ENCODE peak calls at places on chromosomes 13 and 19, in five cellular contexts. D, B, E, J and G are unnamed samples.

GRCh38 chr19:29170554-29170953 is 42.4 kb downstream of the UQCRFS1 start:
- DNase-seq in D (no peak), B (no peak), E (no peak), J (no peak), G (no peak)

GRCh38 chr19:38148337-38148736 is 75.7 kb downstream of the DPF1 start:
- DNase-seq in D (no peak), B (no peak), E (no peak), J (no peak), G (no peak)

GRCh38 chr19:10228925-10229324 is 2.2 kb downstream of the S1PR2 start:
- DNase-seq in D (no peak), B (peak; percentile 30), E (no peak), J (no peak), G (peak; percentile 62)

GRCh38 chr19:48836089-48837017 is at the start of gene HSD17B14:
- DNase-seq in D (no peak), B (peak; percentile 69), E (no peak), J (no peak), G (peak; percentile 47)

GRCh38 chr19:51727349-51727880 is 3.6 kb upstream of the HAS1 start:
- DNase-seq in D (no peak), B (peak; percentile 41), E (no peak), J (no peak), G (no peak)

GRCh38 chr13:106637519-106637918 is 69.6 kb upstream of the ARGLU1 start:
- DNase-seq in D (no peak), B (no peak), E (no peak), J (no peak), G (no peak)

GRCh38 chr13:23500858-23501257 is 67.4 kb upstream of the SACS start:
- DNase-seq in D (no peak), B (peak; percentile 96), E (no peak), J (no peak), G (no peak)

GRCh38 chr13:54183166-54183565 is 1154.6 kb downstream of the OLFM4 start:
- DNase-seq in D (no peak), B (no peak), E (no peak), J (no peak), G (no peak)

GRCh38 chr13:22451345-22451744 is 729.4 kb upstream of the SGCG start:
- DNase-seq in D (no peak), B (no peak), E (no peak), J (no peak), G (no peak)

GRCh38 chr13:19604306-19604705 is 29.2 kb upstream of the MPHOSPH8 start:
- DNase-seq in D (no peak), B (no peak), E (no peak), J (no peak), G (no peak)

GRCh38 chr13:46146898-46147297 is 35.1 kb downstream of the LCP1 start:
- DNase-seq in D (peak; percentile 21), B (no peak), E (no peak), J (no peak), G (peak; percentile 22)
- H3K36me3 ChIP-seq in D (no peaks in the 10 kb centered on the region), B (no peaks in the 10 kb centered on the region), E (no peaks in the 10 kb centered on the region), J (no peaks in the 10 kb centered on the region), G (no peaks in the 10 kb centered on the region)

GRCh38 chr19:41726493-41726892 is 18.1 kb downstream of the CEACAM5 start:
- DNase-seq in D (no peak), B (no peak), E (no peak), J (no peak), G (no peak)
- TF ChIP-seq CTCF in D (no peak), B (no peak), E (no peak), J (no peak), G (no peak)

GRCh38 chr19:50552540-50552939 is 15.7 kb downstream of the LRRC4B start:
- DNase-seq in D (no peak), B (no peak), E (no peak), J (no peak), G (no peak)
- H3K27me3 ChIP-seq in D (no peaks in the 10 kb centered on the region), B (no peaks in the 10 kb centered on the region), E (no peaks in the 10 kb centered on the region), J (no peaks in the 10 kb centered on the region), G (peaks cover 15% of the 10 kb centered on the region)

GRCh38 chr19:46678110-46678732 is 17.2 kb upstream of the DACT3 start:
- DNase-seq in D (no peak), B (no peak), E (no peak), J (no peak), G (peak; percentile 69)
- H3K36me3 ChIP-seq in D (no peaks in the 10 kb centered on the region), B (peaks cover 11% of the 10 kb centered on the region), E (peaks cover 67% of the 10 kb centered on the region), J (peaks cover 35% of the 10 kb centered on the region), G (peaks cover 15% of the 10 kb centered on the region)

GRCh38 chr13:62964522-62964921 is 1548.9 kb upstream of the PCDH20 start:
- DNase-seq in D (no peak), B (no peak), E (no peak), J (no peak), G (no peak)
- TF ChIP-seq CTCF in D (no peak), B (no peak), E (no peak), J (no peak), G (no peak)